ENCODE peak calls at places on chromosomes 16 and 17, in four cellular contexts. One of them, this sample, is unnamed.

GRCh38 chr17:75832164-75832651 is 12.0 kb downstream of the UNC13D start:
- DNase-seq in H1: peak; percentile 57
- DNase-seq in A549: no peak
- DNase-seq in K562: no peak
- DNase-seq in this sample: no peak

GRCh38 chr17:31736855-31737625 is 122.0 kb downstream of the COPRS start:
- DNase-seq in H1: no peak
- DNase-seq in A549: no peak
- DNase-seq in K562: no peak
- DNase-seq in this sample: no peak

GRCh38 chr16:57619606-57620315 is 8.7 kb upstream of the ADGRG1 start:
- DNase-seq in H1: peak; percentile 47
- DNase-seq in A549: no peak
- DNase-seq in K562: no peak
- DNase-seq in this sample: no peak

GRCh38 chr16:30786936-30787612 is at the start of gene ZNF629:
- DNase-seq in H1: peak; percentile 87
- DNase-seq in A549: peak; percentile 77
- DNase-seq in K562: peak; percentile 85
- DNase-seq in this sample: peak; percentile 45

GRCh38 chr17:18191071-18191667 is 7.5 kb downstream of the ALKBH5 start:
- DNase-seq in H1: no peak
- DNase-seq in A549: no peak
- DNase-seq in K562: no peak
- DNase-seq in this sample: peak; percentile 77

GRCh38 chr16:81956213-81956948 is 54.9 kb downstream of the SDR42E1 start:
- DNase-seq in H1: no peak
- DNase-seq in A549: no peak
- DNase-seq in K562: no peak
- DNase-seq in this sample: no peak

GRCh38 chr16:53960954-53961616 is 257.1 kb downstream of the FTO start:
- DNase-seq in H1: no peak
- DNase-seq in A549: no peak
- DNase-seq in K562: no peak
- DNase-seq in this sample: no peak

GRCh38 chr17:81189670-81190530 is 23.9 kb upstream of the AATK start:
- DNase-seq in H1: no peak
- DNase-seq in A549: peak; percentile 46
- DNase-seq in K562: no peak
- DNase-seq in this sample: no peak

GRCh38 chr17:2814499-2815341 is 18.5 kb downstream of the RAP1GAP2 start:
- DNase-seq in H1: no peak
- DNase-seq in A549: no peak
- DNase-seq in K562: no peak
- DNase-seq in this sample: no peak

DNA sequence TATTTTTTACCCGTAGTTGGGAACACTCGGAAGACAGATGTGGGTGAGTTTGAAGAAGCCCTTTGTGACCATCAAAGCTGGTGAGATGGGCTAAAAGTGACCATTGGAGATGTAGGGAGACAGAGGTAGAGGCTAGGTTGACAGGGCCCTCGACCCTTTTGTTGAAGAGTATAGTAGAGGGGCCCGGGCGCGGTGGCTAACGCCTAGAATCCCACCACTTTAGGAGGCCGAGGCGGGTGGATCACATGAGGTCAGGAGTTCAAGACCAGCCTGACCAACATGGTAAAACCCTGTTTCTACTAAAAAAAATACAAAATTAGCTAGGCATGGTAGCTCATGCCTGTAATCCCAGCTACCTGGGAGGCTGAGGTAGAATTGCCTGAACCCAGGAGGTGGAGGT is 16.2 kb upstream of the NFATC3 start:
- DNase-seq in H1: peak; percentile 6
- DNase-seq in A549: no peak
- DNase-seq in K562: no peak
- DNase-seq in this sample: no peak
- H3K4me1 ChIP-seq in H1: no peaks in the 10 kb centered on the region
- H3K4me1 ChIP-seq in A549: peaks cover 11% of the 10 kb centered on the region
- H3K4me1 ChIP-seq in K562: peaks cover 14% of the 10 kb centered on the region
- H3K4me1 ChIP-seq in this sample: peaks cover 17% of the 10 kb centered on the region

GRCh38 chr17:69415431-69415830 is 934 bp downstream of the MAP2K6 start:
- DNase-seq in H1: no peak
- DNase-seq in A549: no peak
- DNase-seq in K562: no peak
- DNase-seq in this sample: no peak

GRCh38 chr17:69414408-69415274 is at the start of gene MAP2K6:
- DNase-seq in H1: peak; percentile 85
- DNase-seq in A549: peak; percentile 85
- DNase-seq in K562: peak; percentile 34
- DNase-seq in this sample: peak; percentile 86

GRCh38 chr17:69410671-69411070 is 3.8 kb upstream of the MAP2K6 start:
- DNase-seq in H1: no peak
- DNase-seq in A549: no peak
- DNase-seq in K562: no peak
- DNase-seq in this sample: no peak

GRCh38 chr17:69411766-69412165 is 2.7 kb upstream of the MAP2K6 start:
- DNase-seq in H1: no peak
- DNase-seq in A549: no peak
- DNase-seq in K562: no peak
- DNase-seq in this sample: no peak

DNA sequence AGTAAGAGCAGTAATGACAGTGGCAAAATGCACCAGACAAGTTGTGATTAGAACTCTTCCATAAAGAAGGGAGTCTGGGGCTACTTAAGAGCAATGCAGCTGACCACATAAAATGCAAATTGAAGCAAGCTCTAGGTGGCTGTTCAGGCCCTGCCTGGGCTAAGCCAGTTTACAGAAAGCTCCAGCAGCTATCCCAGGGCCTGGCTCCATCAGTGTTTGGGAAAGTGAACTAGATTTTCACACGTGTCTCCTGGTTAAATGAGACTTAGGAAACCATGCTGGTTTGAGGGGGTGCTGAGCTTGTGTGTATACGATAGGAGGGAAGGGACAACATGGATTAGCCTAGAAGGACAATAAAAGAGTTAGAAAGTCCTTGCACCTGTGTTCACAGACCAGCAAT is 2.2 kb upstream of the MAP2K6 start:
- DNase-seq in H1: no peak
- DNase-seq in A549: no peak
- DNase-seq in K562: no peak
- DNase-seq in this sample: no peak
- TF ChIP-seq JUN in H1: no peak
- TF ChIP-seq JUN in A549: no peak
- TF ChIP-seq JUN in K562: no peak
- TF ChIP-seq JUN in this sample: no peak

GRCh38 chr16:21222495-21223337 is 10.8 kb upstream of the ANKS4B start:
- DNase-seq in H1: no peak
- DNase-seq in A549: no peak
- DNase-seq in K562: no peak
- DNase-seq in this sample: no peak

GRCh38 chr16:21218135-21218534 is 6.8 kb upstream of the ZP2 start:
- DNase-seq in H1: no peak
- DNase-seq in A549: no peak
- DNase-seq in K562: no peak
- DNase-seq in this sample: no peak

GRCh38 chr16:21217121-21217520 is 5.7 kb upstream of the ZP2 start:
- DNase-seq in H1: no peak
- DNase-seq in A549: no peak
- DNase-seq in K562: no peak
- DNase-seq in this sample: no peak

GRCh38 chr16:21223787-21224186 is 9.7 kb upstream of the ANKS4B start:
- DNase-seq in H1: peak; percentile 38
- DNase-seq in A549: no peak
- DNase-seq in K562: no peak
- DNase-seq in this sample: no peak

DNA sequence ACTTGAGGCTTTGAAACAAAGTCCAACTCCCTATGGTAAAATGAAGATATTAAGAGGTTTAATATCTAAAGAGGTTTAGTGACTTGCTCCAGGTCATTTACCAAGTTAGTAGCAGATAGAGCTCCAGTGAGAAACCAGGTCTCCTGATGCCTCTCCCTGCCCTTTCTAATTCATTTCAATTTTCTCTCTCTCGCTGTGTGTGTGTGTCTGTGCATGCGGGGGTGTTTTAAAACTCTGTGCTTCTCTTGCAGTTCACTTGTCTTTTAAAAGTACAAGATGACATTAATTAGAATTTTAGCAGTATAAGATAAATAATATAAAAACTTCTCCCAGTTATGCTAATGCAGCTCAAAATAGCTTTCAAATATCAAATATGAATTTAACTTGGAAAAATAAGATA is 8.2 kb upstream of the ZP2 start:
- DNase-seq in H1: no peak
- DNase-seq in A549: no peak
- DNase-seq in K562: no peak
- DNase-seq in this sample: no peak
- TF ChIP-seq MAX in H1: no peak
- TF ChIP-seq MAX in A549: no peak
- TF ChIP-seq MAX in K562: no peak
- TF ChIP-seq MAX in this sample: no peak

DNA sequence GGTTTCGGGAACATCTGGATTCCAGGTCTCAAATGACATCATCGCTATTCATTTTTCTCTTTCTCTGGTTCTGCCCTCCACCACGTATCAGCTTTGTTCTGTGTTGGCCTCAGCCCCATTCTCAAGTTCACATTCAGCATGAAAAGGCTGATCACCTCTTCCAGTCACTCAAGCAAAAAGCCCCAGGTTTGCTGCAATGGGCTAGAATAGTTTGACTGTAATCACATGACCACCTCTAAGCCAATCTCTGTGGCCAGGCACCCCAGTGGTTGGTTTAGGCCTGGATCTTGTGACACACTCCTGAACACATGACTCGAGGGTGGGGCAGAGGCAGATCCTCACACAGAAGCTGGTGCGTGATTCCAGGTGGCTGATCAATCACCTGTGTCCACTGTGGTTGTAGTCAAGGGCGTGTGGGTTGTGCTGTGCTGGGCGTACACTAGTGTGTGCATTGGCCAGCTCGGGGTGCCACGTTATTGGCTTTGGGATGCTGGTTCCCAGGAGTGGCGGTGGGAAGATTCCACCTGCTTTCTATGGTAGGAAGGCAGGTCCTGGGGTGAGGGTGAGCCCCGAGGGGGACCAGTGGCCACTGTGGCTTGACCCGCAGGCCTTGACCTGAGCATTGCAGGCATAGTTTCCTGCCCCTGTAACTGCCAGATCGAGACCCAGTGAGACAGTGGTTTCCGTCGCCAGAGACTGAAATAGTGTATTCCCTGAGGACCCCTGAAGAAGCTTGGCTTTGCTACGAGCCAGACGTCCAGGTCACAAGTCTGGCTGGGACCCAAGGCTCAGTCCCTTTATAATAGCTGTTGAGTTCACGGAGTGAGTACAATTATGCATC is 12.0 kb downstream of the EEF2K start:
- DNase-seq in H1: no peak
- DNase-seq in A549: peak; percentile 45
- DNase-seq in K562: peak; percentile 76
- DNase-seq in this sample: no peak
- H3K4me1 ChIP-seq in H1: no peaks in the 10 kb centered on the region
- H3K4me1 ChIP-seq in A549: no peaks in the 10 kb centered on the region
- H3K4me1 ChIP-seq in K562: peaks cover 30% of the 10 kb centered on the region
- H3K4me1 ChIP-seq in this sample: no peaks in the 10 kb centered on the region

GRCh38 chr16:28311413-28311812 is 19.1 kb downstream of the SBK1 start:
- DNase-seq in H1: no peak
- DNase-seq in A549: no peak
- DNase-seq in K562: no peak
- DNase-seq in this sample: no peak

GRCh38 chr16:28311913-28312312 is 19.6 kb downstream of the SBK1 start:
- DNase-seq in H1: no peak
- DNase-seq in A549: no peak
- DNase-seq in K562: no peak
- DNase-seq in this sample: no peak

GRCh38 chr16:28312327-28312726 is 20.0 kb downstream of the SBK1 start:
- DNase-seq in H1: no peak
- DNase-seq in A549: no peak
- DNase-seq in K562: no peak
- DNase-seq in this sample: no peak

GRCh38 chr16:28309811-28310311 is 17.5 kb downstream of the SBK1 start:
- DNase-seq in H1: no peak
- DNase-seq in A549: no peak
- DNase-seq in K562: peak; percentile 25
- DNase-seq in this sample: no peak

GRCh38 chr16:28310796-28311195 is 18.5 kb downstream of the SBK1 start:
- DNase-seq in H1: no peak
- DNase-seq in A549: no peak
- DNase-seq in K562: peak; percentile 31
- DNase-seq in this sample: no peak
- TF ChIP-seq JUN in H1: no peak
- TF ChIP-seq JUN in A549: no peak
- TF ChIP-seq JUN in K562: no peak
- TF ChIP-seq JUN in this sample: no peak

GRCh38 chr17:48719642-48720262 is 2.6 kb downstream of the PRAC1 start:
- DNase-seq in H1: peak; percentile 75
- DNase-seq in A549: no peak
- DNase-seq in K562: no peak
- DNase-seq in this sample: no peak
- TF ChIP-seq MAX in H1: peak; percentile 24
- TF ChIP-seq MAX in A549: no peak
- TF ChIP-seq MAX in K562: no peak
- TF ChIP-seq MAX in this sample: no peak

GRCh38 chr17:8961861-8962260 is 3.6 kb downstream of the PIK3R5 start:
- DNase-seq in H1: no peak
- DNase-seq in A549: no peak
- DNase-seq in K562: no peak
- DNase-seq in this sample: no peak
- H3K4me1 ChIP-seq in H1: no peaks in the 10 kb centered on the region
- H3K4me1 ChIP-seq in A549: no peaks in the 10 kb centered on the region
- H3K4me1 ChIP-seq in K562: peaks cover 11% of the 10 kb centered on the region
- H3K4me1 ChIP-seq in this sample: no peaks in the 10 kb centered on the region

This sample was measured in endothelial cell of umbilical vein.